ENCODE peak calls at places on chromosome 19, in five cellular contexts. P, G, A, I and Z are unnamed samples.

GRCh38 chr19:3036119-3036794 is 7.2 kb upstream of the TLE2 start:
- DNase-seq in A (peak; percentile 94), G (peak; percentile 95), P (peak; percentile 73), I (peak; percentile 40), Z (peak; percentile 85)

GRCh38 chr19:33280351-33280921 is 21.9 kb downstream of the CEBPA start:
- DNase-seq in A (no peak), G (no peak), I (peak; percentile 86), P (no peak), Z (no peak)

GRCh38 chr19:50639121-50640112 is at the start of gene SYT3:
- DNase-seq in G (peak; percentile 83), P (peak; percentile 95), A (peak; percentile 79), I (no peak), Z (no peak)

GRCh38 chr19:43551399-43552197 is 18.6 kb downstream of the ZNF575 start:
- DNase-seq in P (no peak), I (no peak), G (no peak), A (no peak), Z (no peak)

GRCh38 chr19:41935781-41936415 is 7.6 kb upstream of the ERFL start:
- DNase-seq in G (no peak), P (no peak), A (no peak), I (no peak), Z (no peak)

GRCh38 chr19:29311391-29311790 is 98.4 kb upstream of the UQCRFS1 start:
- DNase-seq in G (peak; percentile 30), P (no peak), A (no peak), I (no peak), Z (no peak)

GRCh38 chr19:3162418-3163229 is 15.9 kb upstream of the S1PR4 start:
- DNase-seq in I (no peak), G (no peak), P (peak; percentile 53), A (peak; percentile 47), Z (peak; percentile 44)

GRCh38 chr19:49094505-49095482 is 9.5 kb downstream of the SNRNP70 start:
- DNase-seq in G (no peak), I (no peak), P (no peak), A (no peak), Z (no peak)

GRCh38 chr19:1651548-1652394 is 644 bp downstream of the TCF3 start:
- DNase-seq in I (no peak), P (peak; percentile 14), A (peak; percentile 73), G (no peak), Z (no peak)
- TF ChIP-seq ESRRA in I (no peak), P (no peak), A (no peak), G (no peak), Z (no peak)

GRCh38 chr19:46717716-46718143 is 816 bp upstream of the PRKD2 start:
- DNase-seq in P (no peak), A (no peak), G (no peak), I (no peak), Z (no peak)

GRCh38 chr19:46717034-46717715 is at the start of gene PRKD2:
- DNase-seq in G (peak; percentile 97), P (peak; percentile 90), A (peak; percentile 88), I (no peak), Z (peak; percentile 57)

GRCh38 chr19:46718934-46719551 is 2.1 kb upstream of the PRKD2 start:
- DNase-seq in A (no peak), G (no peak), P (no peak), I (peak; percentile 70), Z (no peak)

GRCh38 chr19:46719629-46720515 is 3.0 kb upstream of the PRKD2 start:
- DNase-seq in G (no peak), A (no peak), I (no peak), P (no peak), Z (no peak)

DNA sequence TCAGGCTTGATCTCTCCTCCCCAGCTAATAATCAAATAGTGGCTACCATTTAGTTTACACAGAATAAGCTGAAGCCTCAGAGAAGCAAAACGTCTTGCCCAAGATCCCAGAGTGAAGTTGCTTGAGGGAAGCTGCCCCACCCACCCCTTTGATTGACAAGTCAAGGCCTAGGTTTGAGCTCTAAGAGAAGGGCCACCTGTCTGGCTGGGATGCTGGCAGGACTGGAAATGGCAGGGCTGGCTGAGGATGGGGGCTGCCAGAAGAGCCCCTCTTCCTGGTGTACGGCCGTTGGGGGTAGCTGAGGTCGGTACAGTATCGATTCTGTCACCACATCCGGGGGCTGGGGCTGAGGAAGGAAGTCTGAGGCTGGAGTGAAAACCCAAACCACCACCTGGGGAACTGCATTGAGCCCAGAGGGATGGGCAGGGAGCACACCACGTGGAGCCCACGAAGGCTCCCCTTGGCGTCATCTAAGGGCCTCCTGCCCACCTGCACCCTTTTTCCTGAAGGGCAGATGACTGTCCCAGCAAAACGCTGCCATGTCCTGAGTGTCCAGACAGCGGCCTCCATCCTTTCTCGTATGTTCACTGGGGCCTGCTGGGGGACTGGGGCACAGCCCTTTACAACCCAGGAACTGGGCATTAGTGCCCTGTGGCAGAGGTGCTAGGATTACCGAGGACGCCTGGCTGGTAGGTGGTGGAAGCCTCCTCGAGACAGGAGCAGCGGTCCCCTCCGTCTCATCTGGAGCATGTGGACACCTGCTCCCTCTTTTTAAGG is 1.4 kb upstream of the PRKD2 start:
- DNase-seq in I (peak; percentile 69), A (peak; percentile 55), P (peak; percentile 62), G (peak; percentile 39), Z (no peak)
- TF ChIP-seq ESRRA in I (no peak), A (no peak), P (no peak), G (no peak), Z (no peak)

GRCh38 chr19:44757735-44758505 is 9.4 kb downstream of the BCL3 start:
- DNase-seq in G (peak; percentile 76), P (no peak), A (no peak), I (no peak), Z (no peak)
- TF ChIP-seq ESRRA in G (no peak), P (no peak), A (no peak), I (no peak), Z (no peak)

GRCh38 chr19:14111486-14111885 is 6.1 kb downstream of the PRKACA start:
- DNase-seq in I (no peak), A (no peak), P (no peak), G (no peak), Z (no peak)

GRCh38 chr19:14113762-14114414 is 3.7 kb downstream of the PRKACA start:
- DNase-seq in P (no peak), A (peak; percentile 91), I (no peak), G (peak; percentile 74), Z (no peak)

GRCh38 chr19:14114439-14114838 is 3.1 kb downstream of the PRKACA start:
- DNase-seq in P (no peak), G (no peak), I (no peak), A (no peak), Z (no peak)

GRCh38 chr19:14112051-14112808 is 5.3 kb downstream of the PRKACA start:
- DNase-seq in P (no peak), G (no peak), A (no peak), I (no peak), Z (no peak)

DNA sequence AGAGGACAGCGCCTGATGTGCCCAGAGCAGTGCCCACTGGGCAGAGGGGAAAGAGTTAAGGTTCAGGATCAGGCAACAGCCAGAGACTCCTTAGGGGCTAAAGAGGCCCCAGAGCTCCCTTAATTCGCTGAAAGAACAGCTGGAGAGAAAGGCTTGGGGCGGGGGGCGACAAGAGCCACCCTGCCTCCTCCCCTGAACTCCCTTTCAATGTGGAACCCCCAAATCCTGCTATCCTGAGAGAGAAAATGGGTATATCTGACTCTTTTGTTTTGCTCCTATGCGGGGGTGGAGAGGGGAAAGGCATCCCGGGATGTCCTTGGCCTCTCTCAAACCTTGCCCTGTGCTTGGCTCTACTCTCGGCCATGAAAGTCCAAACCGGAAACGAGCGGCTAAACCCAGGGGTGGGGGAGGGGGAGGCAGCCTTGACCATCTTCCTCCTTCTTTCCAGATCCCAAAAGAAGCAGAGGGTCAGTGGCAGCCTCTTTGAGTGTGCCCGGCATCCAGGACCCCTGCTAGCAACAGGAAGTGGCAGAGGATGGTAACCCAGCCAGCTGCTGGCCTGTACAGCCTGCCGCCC is 4.7 kb downstream of the PRKACA start:
- DNase-seq in I (no peak), A (no peak), P (no peak), G (no peak), Z (peak; percentile 29)
- TF ChIP-seq ESRRA in I (no peak), A (no peak), P (no peak), G (no peak), Z (peak; percentile 24)

GRCh38 chr19:16828990-16829821 is at the start of gene SIN3B:
- DNase-seq in G (peak; percentile 85), P (peak; percentile 60), I (peak; percentile 81), A (peak; percentile 95), Z (peak; percentile 77)
- TF ChIP-seq ESRRA in G (no peak), P (no peak), I (no peak), A (no peak), Z (peak; percentile 38)

DNA sequence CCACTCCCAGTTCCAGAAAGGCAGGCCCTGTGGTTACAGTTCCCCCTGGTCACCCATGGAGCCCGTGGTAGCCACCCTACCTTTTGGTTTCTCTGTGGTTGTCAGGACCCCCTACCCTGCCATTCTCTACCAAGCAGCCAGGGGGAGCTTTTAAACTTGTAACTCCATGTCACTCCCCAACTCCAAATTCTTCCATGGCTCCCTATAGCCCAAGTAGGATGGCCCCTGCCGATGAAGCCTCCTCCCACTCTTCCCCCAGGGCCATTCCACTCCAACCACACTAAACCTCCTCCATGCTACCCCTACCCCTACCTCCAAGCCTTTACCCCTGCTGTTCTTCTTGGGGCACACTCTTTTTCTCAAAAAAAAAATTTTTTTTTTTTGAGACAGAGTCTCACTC is 2.2 kb downstream of the S1PR2 start:
- DNase-seq in G (peak; percentile 54), I (no peak), P (peak; percentile 59), A (peak; percentile 71), Z (peak; percentile 48)
- TF ChIP-seq ESRRA in G (no peak), I (no peak), P (no peak), A (no peak), Z (no peak)

GRCh38 chr19:752652-753517 is 2.0 kb downstream of the MISP start:
- DNase-seq in I (no peak), G (no peak), A (peak; percentile 21), P (peak; percentile 95), Z (peak; percentile 92)
- TF ChIP-seq ESRRA in I (no peak), G (no peak), A (no peak), P (no peak), Z (no peak)